ENCODE peak calls at places on chromosomes 4 and X, in ten cellular contexts. One of them, this sample, is unnamed.

GRCh38 chrX:1124531-1124930 is 87.9 kb downstream of the CRLF2 start:
- DNase-seq in WERI-Rb-1: no peak
- DNase-seq in astrocyte of the spinal cord: no peak
- DNase-seq in activated T-cell treated with anti-CD3 and anti-CD28 coated beads for 1 hour: no peak
- DNase-seq in activated T-helper 2 cell treated with anti-CD3 and anti-CD28 coated beads, Interferon-gamma antibody, Interleukin-2, Interleukin-4, amounts not matched to agents 10 μg/mL and 5 μg/mL and 100 μg/mL, durations not matched to agents 14 hours and 24 hours and 36 hours: no peak
- DNase-seq in activated naive CD4-positive, alpha-beta T cell treated with anti-CD3 and anti-CD28 coated beads for 36 hours: no peak
- DNase-seq in activated CD4-positive, CD25-positive, alpha-beta regulatory T cell treated with anti-CD3 and anti-CD28 coated beads, Interleukin-2, amount 50 U/mL, for 72 hours: no peak
- DNase-seq in T1000: no peak
- DNase-seq in GM04504: no peak
- DNase-seq in activated T-helper 1 cell treated with anti-CD3 and anti-CD28 coated beads, Interleukin-2, amount 50 U/mL, for 16 hours: no peak
- DNase-seq in this sample: no peak

GRCh38 chr4:148226341-148226740 is 215.9 kb downstream of the NR3C2 start:
- DNase-seq in activated T-helper 1 cell treated with anti-CD3 and anti-CD28 coated beads, Interleukin-2, amount 50 U/mL, for 16 hours: no peak
- DNase-seq in activated naive CD4-positive, alpha-beta T cell treated with anti-CD3 and anti-CD28 coated beads for 36 hours: no peak
- DNase-seq in activated CD4-positive, CD25-positive, alpha-beta regulatory T cell treated with anti-CD3 and anti-CD28 coated beads, Interleukin-2, amount 50 U/mL, for 72 hours: no peak
- DNase-seq in WERI-Rb-1: no peak
- DNase-seq in T1000: no peak
- DNase-seq in activated T-cell treated with anti-CD3 and anti-CD28 coated beads for 1 hour: no peak
- DNase-seq in activated T-helper 2 cell treated with anti-CD3 and anti-CD28 coated beads, Interferon-gamma antibody, Interleukin-2, Interleukin-4, amounts not matched to agents 10 μg/mL and 5 μg/mL and 100 μg/mL, durations not matched to agents 14 hours and 24 hours and 36 hours: no peak
- DNase-seq in GM04504: no peak
- DNase-seq in astrocyte of the spinal cord: no peak
- DNase-seq in this sample: no peak

GRCh38 chr4:72377491-72378194 is 191.4 kb downstream of the ADAMTS3 start:
- DNase-seq in activated T-cell treated with anti-CD3 and anti-CD28 coated beads for 1 hour: no peak
- DNase-seq in activated T-helper 2 cell treated with anti-CD3 and anti-CD28 coated beads, Interferon-gamma antibody, Interleukin-2, Interleukin-4, amounts not matched to agents 10 μg/mL and 5 μg/mL and 100 μg/mL, durations not matched to agents 14 hours and 24 hours and 36 hours: no peak
- DNase-seq in activated CD4-positive, CD25-positive, alpha-beta regulatory T cell treated with anti-CD3 and anti-CD28 coated beads, Interleukin-2, amount 50 U/mL, for 72 hours: no peak
- DNase-seq in GM04504: no peak
- DNase-seq in activated T-helper 1 cell treated with anti-CD3 and anti-CD28 coated beads, Interleukin-2, amount 50 U/mL, for 16 hours: no peak
- DNase-seq in T1000: no peak
- DNase-seq in WERI-Rb-1: no peak
- DNase-seq in astrocyte of the spinal cord: no peak
- DNase-seq in activated naive CD4-positive, alpha-beta T cell treated with anti-CD3 and anti-CD28 coated beads for 36 hours: no peak
- DNase-seq in this sample: no peak

GRCh38 chr4:158729716-158730559 is 6.7 kb upstream of the PPID start:
- DNase-seq in GM04504: no peak
- DNase-seq in WERI-Rb-1: peak; percentile 80
- DNase-seq in activated T-helper 2 cell treated with anti-CD3 and anti-CD28 coated beads, Interferon-gamma antibody, Interleukin-2, Interleukin-4, amounts not matched to agents 10 μg/mL and 5 μg/mL and 100 μg/mL, durations not matched to agents 14 hours and 24 hours and 36 hours: peak; percentile 28
- DNase-seq in T1000: no peak
- DNase-seq in activated naive CD4-positive, alpha-beta T cell treated with anti-CD3 and anti-CD28 coated beads for 36 hours: peak; percentile 73
- DNase-seq in activated T-helper 1 cell treated with anti-CD3 and anti-CD28 coated beads, Interleukin-2, amount 50 U/mL, for 16 hours: no peak
- DNase-seq in astrocyte of the spinal cord: peak; percentile 73
- DNase-seq in activated CD4-positive, CD25-positive, alpha-beta regulatory T cell treated with anti-CD3 and anti-CD28 coated beads, Interleukin-2, amount 50 U/mL, for 72 hours: no peak
- DNase-seq in activated T-cell treated with anti-CD3 and anti-CD28 coated beads for 1 hour: peak; percentile 42
- DNase-seq in this sample: peak; percentile 28

GRCh38 chrX:145190801-145191389 is 56.4 kb upstream of the SPANXN1 start:
- DNase-seq in activated T-cell treated with anti-CD3 and anti-CD28 coated beads for 1 hour: no peak
- DNase-seq in activated CD4-positive, CD25-positive, alpha-beta regulatory T cell treated with anti-CD3 and anti-CD28 coated beads, Interleukin-2, amount 50 U/mL, for 72 hours: no peak
- DNase-seq in activated naive CD4-positive, alpha-beta T cell treated with anti-CD3 and anti-CD28 coated beads for 36 hours: no peak
- DNase-seq in T1000: no peak
- DNase-seq in activated T-helper 1 cell treated with anti-CD3 and anti-CD28 coated beads, Interleukin-2, amount 50 U/mL, for 16 hours: no peak
- DNase-seq in astrocyte of the spinal cord: no peak
- DNase-seq in activated T-helper 2 cell treated with anti-CD3 and anti-CD28 coated beads, Interferon-gamma antibody, Interleukin-2, Interleukin-4, amounts not matched to agents 10 μg/mL and 5 μg/mL and 100 μg/mL, durations not matched to agents 14 hours and 24 hours and 36 hours: no peak
- DNase-seq in WERI-Rb-1: no peak
- DNase-seq in GM04504: no peak
- DNase-seq in this sample: no peak

GRCh38 chr4:145938618-145939177 is at the start of gene ZNF827:
- DNase-seq in T1000: no peak
- DNase-seq in activated T-helper 1 cell treated with anti-CD3 and anti-CD28 coated beads, Interleukin-2, amount 50 U/mL, for 16 hours: peak; percentile 43
- DNase-seq in activated T-helper 2 cell treated with anti-CD3 and anti-CD28 coated beads, Interferon-gamma antibody, Interleukin-2, Interleukin-4, amounts not matched to agents 10 μg/mL and 5 μg/mL and 100 μg/mL, durations not matched to agents 14 hours and 24 hours and 36 hours: peak; percentile 65
- DNase-seq in WERI-Rb-1: peak; percentile 68
- DNase-seq in activated T-cell treated with anti-CD3 and anti-CD28 coated beads for 1 hour: peak; percentile 39
- DNase-seq in GM04504: peak; percentile 50
- DNase-seq in activated CD4-positive, CD25-positive, alpha-beta regulatory T cell treated with anti-CD3 and anti-CD28 coated beads, Interleukin-2, amount 50 U/mL, for 72 hours: peak; percentile 51
- DNase-seq in activated naive CD4-positive, alpha-beta T cell treated with anti-CD3 and anti-CD28 coated beads for 36 hours: peak; percentile 78
- DNase-seq in astrocyte of the spinal cord: peak; percentile 78
- DNase-seq in this sample: peak; percentile 26

GRCh38 chrX:30153881-30154260 is 61.5 kb upstream of the MAGEB2 start:
- DNase-seq in activated T-cell treated with anti-CD3 and anti-CD28 coated beads for 1 hour: no peak
- DNase-seq in activated T-helper 1 cell treated with anti-CD3 and anti-CD28 coated beads, Interleukin-2, amount 50 U/mL, for 16 hours: no peak
- DNase-seq in activated naive CD4-positive, alpha-beta T cell treated with anti-CD3 and anti-CD28 coated beads for 36 hours: no peak
- DNase-seq in activated CD4-positive, CD25-positive, alpha-beta regulatory T cell treated with anti-CD3 and anti-CD28 coated beads, Interleukin-2, amount 50 U/mL, for 72 hours: no peak
- DNase-seq in T1000: no peak
- DNase-seq in GM04504: peak; percentile 35
- DNase-seq in activated T-helper 2 cell treated with anti-CD3 and anti-CD28 coated beads, Interferon-gamma antibody, Interleukin-2, Interleukin-4, amounts not matched to agents 10 μg/mL and 5 μg/mL and 100 μg/mL, durations not matched to agents 14 hours and 24 hours and 36 hours: no peak
- DNase-seq in astrocyte of the spinal cord: peak; percentile 8
- DNase-seq in WERI-Rb-1: no peak
- DNase-seq in this sample: no peak

GRCh38 chr4:118869808-118870342 is 18.8 kb upstream of the SYNPO2 start:
- DNase-seq in GM04504: no peak
- DNase-seq in activated T-helper 2 cell treated with anti-CD3 and anti-CD28 coated beads, Interferon-gamma antibody, Interleukin-2, Interleukin-4, amounts not matched to agents 10 μg/mL and 5 μg/mL and 100 μg/mL, durations not matched to agents 14 hours and 24 hours and 36 hours: no peak
- DNase-seq in WERI-Rb-1: no peak
- DNase-seq in T1000: no peak
- DNase-seq in astrocyte of the spinal cord: peak; percentile 41
- DNase-seq in activated CD4-positive, CD25-positive, alpha-beta regulatory T cell treated with anti-CD3 and anti-CD28 coated beads, Interleukin-2, amount 50 U/mL, for 72 hours: no peak
- DNase-seq in activated T-cell treated with anti-CD3 and anti-CD28 coated beads for 1 hour: no peak
- DNase-seq in activated naive CD4-positive, alpha-beta T cell treated with anti-CD3 and anti-CD28 coated beads for 36 hours: no peak
- DNase-seq in activated T-helper 1 cell treated with anti-CD3 and anti-CD28 coated beads, Interleukin-2, amount 50 U/mL, for 16 hours: no peak
- DNase-seq in this sample: no peak

GRCh38 chr4:20592666-20593065 is 107.6 kb upstream of the PACRGL start:
- DNase-seq in activated T-helper 2 cell treated with anti-CD3 and anti-CD28 coated beads, Interferon-gamma antibody, Interleukin-2, Interleukin-4, amounts not matched to agents 10 μg/mL and 5 μg/mL and 100 μg/mL, durations not matched to agents 14 hours and 24 hours and 36 hours: no peak
- DNase-seq in astrocyte of the spinal cord: no peak
- DNase-seq in GM04504: no peak
- DNase-seq in T1000: no peak
- DNase-seq in activated CD4-positive, CD25-positive, alpha-beta regulatory T cell treated with anti-CD3 and anti-CD28 coated beads, Interleukin-2, amount 50 U/mL, for 72 hours: no peak
- DNase-seq in activated T-cell treated with anti-CD3 and anti-CD28 coated beads for 1 hour: no peak
- DNase-seq in WERI-Rb-1: no peak
- DNase-seq in activated naive CD4-positive, alpha-beta T cell treated with anti-CD3 and anti-CD28 coated beads for 36 hours: no peak
- DNase-seq in activated T-helper 1 cell treated with anti-CD3 and anti-CD28 coated beads, Interleukin-2, amount 50 U/mL, for 16 hours: no peak
- DNase-seq in this sample: no peak

GRCh38 chr4:48767055-48767454 is 13.0 kb downstream of the FRYL start:
- DNase-seq in T1000: no peak
- DNase-seq in activated T-helper 1 cell treated with anti-CD3 and anti-CD28 coated beads, Interleukin-2, amount 50 U/mL, for 16 hours: no peak
- DNase-seq in GM04504: no peak
- DNase-seq in activated naive CD4-positive, alpha-beta T cell treated with anti-CD3 and anti-CD28 coated beads for 36 hours: no peak
- DNase-seq in activated T-cell treated with anti-CD3 and anti-CD28 coated beads for 1 hour: no peak
- DNase-seq in activated CD4-positive, CD25-positive, alpha-beta regulatory T cell treated with anti-CD3 and anti-CD28 coated beads, Interleukin-2, amount 50 U/mL, for 72 hours: no peak
- DNase-seq in astrocyte of the spinal cord: no peak
- DNase-seq in activated T-helper 2 cell treated with anti-CD3 and anti-CD28 coated beads, Interferon-gamma antibody, Interleukin-2, Interleukin-4, amounts not matched to agents 10 μg/mL and 5 μg/mL and 100 μg/mL, durations not matched to agents 14 hours and 24 hours and 36 hours: no peak
- DNase-seq in WERI-Rb-1: no peak
- DNase-seq in this sample: no peak

GRCh38 chrX:141176586-141177451 is at the start of gene LDOC1:
- DNase-seq in WERI-Rb-1: no peak
- DNase-seq in GM04504: peak; percentile 44
- DNase-seq in activated CD4-positive, CD25-positive, alpha-beta regulatory T cell treated with anti-CD3 and anti-CD28 coated beads, Interleukin-2, amount 50 U/mL, for 72 hours: peak; percentile 52
- DNase-seq in astrocyte of the spinal cord: peak; percentile 78
- DNase-seq in T1000: peak; percentile 82
- DNase-seq in activated T-helper 2 cell treated with anti-CD3 and anti-CD28 coated beads, Interferon-gamma antibody, Interleukin-2, Interleukin-4, amounts not matched to agents 10 μg/mL and 5 μg/mL and 100 μg/mL, durations not matched to agents 14 hours and 24 hours and 36 hours: peak; percentile 47
- DNase-seq in activated T-cell treated with anti-CD3 and anti-CD28 coated beads for 1 hour: peak; percentile 61
- DNase-seq in activated naive CD4-positive, alpha-beta T cell treated with anti-CD3 and anti-CD28 coated beads for 36 hours: peak; percentile 78
- DNase-seq in activated T-helper 1 cell treated with anti-CD3 and anti-CD28 coated beads, Interleukin-2, amount 50 U/mL, for 16 hours: peak; percentile 28
- DNase-seq in this sample: no peak

GRCh38 chrX:118928126-118928525 is 46.3 kb upstream of the LONRF3 start:
- DNase-seq in WERI-Rb-1: no peak
- DNase-seq in GM04504: no peak
- DNase-seq in activated T-helper 1 cell treated with anti-CD3 and anti-CD28 coated beads, Interleukin-2, amount 50 U/mL, for 16 hours: no peak
- DNase-seq in activated naive CD4-positive, alpha-beta T cell treated with anti-CD3 and anti-CD28 coated beads for 36 hours: no peak
- DNase-seq in activated T-helper 2 cell treated with anti-CD3 and anti-CD28 coated beads, Interferon-gamma antibody, Interleukin-2, Interleukin-4, amounts not matched to agents 10 μg/mL and 5 μg/mL and 100 μg/mL, durations not matched to agents 14 hours and 24 hours and 36 hours: no peak
- DNase-seq in T1000: no peak
- DNase-seq in activated CD4-positive, CD25-positive, alpha-beta regulatory T cell treated with anti-CD3 and anti-CD28 coated beads, Interleukin-2, amount 50 U/mL, for 72 hours: no peak
- DNase-seq in activated T-cell treated with anti-CD3 and anti-CD28 coated beads for 1 hour: no peak
- DNase-seq in astrocyte of the spinal cord: peak; percentile 4
- DNase-seq in this sample: no peak

GRCh38 chr4:103204114-103204513 is 6.0 kb upstream of the CENPE start:
- DNase-seq in activated T-cell treated with anti-CD3 and anti-CD28 coated beads for 1 hour: no peak
- DNase-seq in WERI-Rb-1: no peak
- DNase-seq in activated T-helper 1 cell treated with anti-CD3 and anti-CD28 coated beads, Interleukin-2, amount 50 U/mL, for 16 hours: no peak
- DNase-seq in activated CD4-positive, CD25-positive, alpha-beta regulatory T cell treated with anti-CD3 and anti-CD28 coated beads, Interleukin-2, amount 50 U/mL, for 72 hours: no peak
- DNase-seq in T1000: no peak
- DNase-seq in activated T-helper 2 cell treated with anti-CD3 and anti-CD28 coated beads, Interferon-gamma antibody, Interleukin-2, Interleukin-4, amounts not matched to agents 10 μg/mL and 5 μg/mL and 100 μg/mL, durations not matched to agents 14 hours and 24 hours and 36 hours: no peak
- DNase-seq in GM04504: no peak
- DNase-seq in activated naive CD4-positive, alpha-beta T cell treated with anti-CD3 and anti-CD28 coated beads for 36 hours: no peak
- DNase-seq in astrocyte of the spinal cord: peak; percentile 22
- DNase-seq in this sample: no peak

GRCh38 chr4:60682901-60683300 is 517.2 kb upstream of the ADGRL3 start:
- DNase-seq in activated T-cell treated with anti-CD3 and anti-CD28 coated beads for 1 hour: no peak
- DNase-seq in WERI-Rb-1: no peak
- DNase-seq in GM04504: peak; percentile 36
- DNase-seq in activated CD4-positive, CD25-positive, alpha-beta regulatory T cell treated with anti-CD3 and anti-CD28 coated beads, Interleukin-2, amount 50 U/mL, for 72 hours: no peak
- DNase-seq in activated T-helper 1 cell treated with anti-CD3 and anti-CD28 coated beads, Interleukin-2, amount 50 U/mL, for 16 hours: no peak
- DNase-seq in astrocyte of the spinal cord: peak; percentile 71
- DNase-seq in activated T-helper 2 cell treated with anti-CD3 and anti-CD28 coated beads, Interferon-gamma antibody, Interleukin-2, Interleukin-4, amounts not matched to agents 10 μg/mL and 5 μg/mL and 100 μg/mL, durations not matched to agents 14 hours and 24 hours and 36 hours: no peak
- DNase-seq in T1000: no peak
- DNase-seq in activated naive CD4-positive, alpha-beta T cell treated with anti-CD3 and anti-CD28 coated beads for 36 hours: no peak
- DNase-seq in this sample: no peak

GRCh38 chrX:121365572-121366161 is 318.3 kb downstream of the GLUD2 start:
- DNase-seq in T1000: no peak
- DNase-seq in activated T-helper 1 cell treated with anti-CD3 and anti-CD28 coated beads, Interleukin-2, amount 50 U/mL, for 16 hours: no peak
- DNase-seq in activated naive CD4-positive, alpha-beta T cell treated with anti-CD3 and anti-CD28 coated beads for 36 hours: no peak
- DNase-seq in GM04504: no peak
- DNase-seq in activated T-helper 2 cell treated with anti-CD3 and anti-CD28 coated beads, Interferon-gamma antibody, Interleukin-2, Interleukin-4, amounts not matched to agents 10 μg/mL and 5 μg/mL and 100 μg/mL, durations not matched to agents 14 hours and 24 hours and 36 hours: no peak
- DNase-seq in activated CD4-positive, CD25-positive, alpha-beta regulatory T cell treated with anti-CD3 and anti-CD28 coated beads, Interleukin-2, amount 50 U/mL, for 72 hours: no peak
- DNase-seq in astrocyte of the spinal cord: no peak
- DNase-seq in activated T-cell treated with anti-CD3 and anti-CD28 coated beads for 1 hour: no peak
- DNase-seq in WERI-Rb-1: no peak
- DNase-seq in this sample: no peak

GRCh38 chrX:22339459-22339858 is 66.7 kb downstream of the CBLL2 start:
- DNase-seq in activated T-cell treated with anti-CD3 and anti-CD28 coated beads for 1 hour: no peak
- DNase-seq in activated T-helper 1 cell treated with anti-CD3 and anti-CD28 coated beads, Interleukin-2, amount 50 U/mL, for 16 hours: no peak
- DNase-seq in activated naive CD4-positive, alpha-beta T cell treated with anti-CD3 and anti-CD28 coated beads for 36 hours: no peak
- DNase-seq in T1000: no peak
- DNase-seq in astrocyte of the spinal cord: no peak
- DNase-seq in GM04504: no peak
- DNase-seq in WERI-Rb-1: no peak
- DNase-seq in activated T-helper 2 cell treated with anti-CD3 and anti-CD28 coated beads, Interferon-gamma antibody, Interleukin-2, Interleukin-4, amounts not matched to agents 10 μg/mL and 5 μg/mL and 100 μg/mL, durations not matched to agents 14 hours and 24 hours and 36 hours: no peak
- DNase-seq in activated CD4-positive, CD25-positive, alpha-beta regulatory T cell treated with anti-CD3 and anti-CD28 coated beads, Interleukin-2, amount 50 U/mL, for 72 hours: no peak
- DNase-seq in this sample: no peak

GRCh38 chrX:54950730-54951375 is 30.2 kb downstream of the TRO start:
- DNase-seq in GM04504: no peak
- DNase-seq in activated T-cell treated with anti-CD3 and anti-CD28 coated beads for 1 hour: no peak
- DNase-seq in activated CD4-positive, CD25-positive, alpha-beta regulatory T cell treated with anti-CD3 and anti-CD28 coated beads, Interleukin-2, amount 50 U/mL, for 72 hours: no peak
- DNase-seq in activated naive CD4-positive, alpha-beta T cell treated with anti-CD3 and anti-CD28 coated beads for 36 hours: no peak
- DNase-seq in activated T-helper 1 cell treated with anti-CD3 and anti-CD28 coated beads, Interleukin-2, amount 50 U/mL, for 16 hours: no peak
- DNase-seq in T1000: no peak
- DNase-seq in activated T-helper 2 cell treated with anti-CD3 and anti-CD28 coated beads, Interferon-gamma antibody, Interleukin-2, Interleukin-4, amounts not matched to agents 10 μg/mL and 5 μg/mL and 100 μg/mL, durations not matched to agents 14 hours and 24 hours and 36 hours: no peak
- DNase-seq in astrocyte of the spinal cord: no peak
- DNase-seq in WERI-Rb-1: no peak
- DNase-seq in this sample: no peak

GRCh38 chr4:57110635-57111546 is 706 bp upstream of the IGFBP7 start:
- DNase-seq in GM04504: no peak
- DNase-seq in activated T-helper 2 cell treated with anti-CD3 and anti-CD28 coated beads, Interferon-gamma antibody, Interleukin-2, Interleukin-4, amounts not matched to agents 10 μg/mL and 5 μg/mL and 100 μg/mL, durations not matched to agents 14 hours and 24 hours and 36 hours: no peak
- DNase-seq in activated naive CD4-positive, alpha-beta T cell treated with anti-CD3 and anti-CD28 coated beads for 36 hours: no peak
- DNase-seq in activated T-helper 1 cell treated with anti-CD3 and anti-CD28 coated beads, Interleukin-2, amount 50 U/mL, for 16 hours: no peak
- DNase-seq in activated CD4-positive, CD25-positive, alpha-beta regulatory T cell treated with anti-CD3 and anti-CD28 coated beads, Interleukin-2, amount 50 U/mL, for 72 hours: no peak
- DNase-seq in WERI-Rb-1: peak; percentile 22
- DNase-seq in activated T-cell treated with anti-CD3 and anti-CD28 coated beads for 1 hour: no peak
- DNase-seq in T1000: no peak
- DNase-seq in astrocyte of the spinal cord: peak; percentile 83
- DNase-seq in this sample: peak; percentile 36

GRCh38 chr4:88672987-88673386 is 24.6 kb downstream of the NAP1L5 start:
- DNase-seq in activated T-cell treated with anti-CD3 and anti-CD28 coated beads for 1 hour: no peak
- DNase-seq in activated T-helper 2 cell treated with anti-CD3 and anti-CD28 coated beads, Interferon-gamma antibody, Interleukin-2, Interleukin-4, amounts not matched to agents 10 μg/mL and 5 μg/mL and 100 μg/mL, durations not matched to agents 14 hours and 24 hours and 36 hours: no peak
- DNase-seq in astrocyte of the spinal cord: peak; percentile 56
- DNase-seq in GM04504: no peak
- DNase-seq in T1000: peak; percentile 5
- DNase-seq in activated naive CD4-positive, alpha-beta T cell treated with anti-CD3 and anti-CD28 coated beads for 36 hours: peak; percentile 62
- DNase-seq in activated CD4-positive, CD25-positive, alpha-beta regulatory T cell treated with anti-CD3 and anti-CD28 coated beads, Interleukin-2, amount 50 U/mL, for 72 hours: no peak
- DNase-seq in activated T-helper 1 cell treated with anti-CD3 and anti-CD28 coated beads, Interleukin-2, amount 50 U/mL, for 16 hours: no peak
- DNase-seq in WERI-Rb-1: peak; percentile 28
- DNase-seq in this sample: no peak

GRCh38 chr4:2662598-2662997 is 93.5 kb downstream of the TNIP2 start:
- DNase-seq in T1000: no peak
- DNase-seq in astrocyte of the spinal cord: peak; percentile 62
- DNase-seq in activated T-helper 2 cell treated with anti-CD3 and anti-CD28 coated beads, Interferon-gamma antibody, Interleukin-2, Interleukin-4, amounts not matched to agents 10 μg/mL and 5 μg/mL and 100 μg/mL, durations not matched to agents 14 hours and 24 hours and 36 hours: no peak
- DNase-seq in activated naive CD4-positive, alpha-beta T cell treated with anti-CD3 and anti-CD28 coated beads for 36 hours: no peak
- DNase-seq in activated T-helper 1 cell treated with anti-CD3 and anti-CD28 coated beads, Interleukin-2, amount 50 U/mL, for 16 hours: no peak
- DNase-seq in activated T-cell treated with anti-CD3 and anti-CD28 coated beads for 1 hour: no peak
- DNase-seq in WERI-Rb-1: no peak
- DNase-seq in GM04504: peak; percentile 81
- DNase-seq in activated CD4-positive, CD25-positive, alpha-beta regulatory T cell treated with anti-CD3 and anti-CD28 coated beads, Interleukin-2, amount 50 U/mL, for 72 hours: no peak
- DNase-seq in this sample: no peak

GRCh38 chr4:100311181-100311580 is 120.9 kb upstream of the DDIT4L start:
- DNase-seq in T1000: no peak
- DNase-seq in activated T-helper 1 cell treated with anti-CD3 and anti-CD28 coated beads, Interleukin-2, amount 50 U/mL, for 16 hours: no peak
- DNase-seq in activated T-helper 2 cell treated with anti-CD3 and anti-CD28 coated beads, Interferon-gamma antibody, Interleukin-2, Interleukin-4, amounts not matched to agents 10 μg/mL and 5 μg/mL and 100 μg/mL, durations not matched to agents 14 hours and 24 hours and 36 hours: no peak
- DNase-seq in WERI-Rb-1: peak; percentile 26
- DNase-seq in activated CD4-positive, CD25-positive, alpha-beta regulatory T cell treated with anti-CD3 and anti-CD28 coated beads, Interleukin-2, amount 50 U/mL, for 72 hours: no peak
- DNase-seq in activated T-cell treated with anti-CD3 and anti-CD28 coated beads for 1 hour: no peak
- DNase-seq in activated naive CD4-positive, alpha-beta T cell treated with anti-CD3 and anti-CD28 coated beads for 36 hours: no peak
- DNase-seq in GM04504: no peak
- DNase-seq in astrocyte of the spinal cord: no peak
- DNase-seq in this sample: no peak

GRCh38 chrX:19630776-19631707 is 115.7 kb upstream of the MAP3K15 start:
- DNase-seq in activated T-cell treated with anti-CD3 and anti-CD28 coated beads for 1 hour: no peak
- DNase-seq in activated naive CD4-positive, alpha-beta T cell treated with anti-CD3 and anti-CD28 coated beads for 36 hours: no peak
- DNase-seq in GM04504: no peak
- DNase-seq in activated T-helper 2 cell treated with anti-CD3 and anti-CD28 coated beads, Interferon-gamma antibody, Interleukin-2, Interleukin-4, amounts not matched to agents 10 μg/mL and 5 μg/mL and 100 μg/mL, durations not matched to agents 14 hours and 24 hours and 36 hours: no peak
- DNase-seq in WERI-Rb-1: peak; percentile 16
- DNase-seq in activated CD4-positive, CD25-positive, alpha-beta regulatory T cell treated with anti-CD3 and anti-CD28 coated beads, Interleukin-2, amount 50 U/mL, for 72 hours: no peak
- DNase-seq in activated T-helper 1 cell treated with anti-CD3 and anti-CD28 coated beads, Interleukin-2, amount 50 U/mL, for 16 hours: no peak
- DNase-seq in T1000: no peak
- DNase-seq in astrocyte of the spinal cord: no peak
- DNase-seq in this sample: no peak

GRCh38 chrX:75784689-75785491 is at the start of gene MAGEE2:
- DNase-seq in GM04504: no peak
- DNase-seq in WERI-Rb-1: no peak
- DNase-seq in activated CD4-positive, CD25-positive, alpha-beta regulatory T cell treated with anti-CD3 and anti-CD28 coated beads, Interleukin-2, amount 50 U/mL, for 72 hours: no peak
- DNase-seq in activated T-helper 2 cell treated with anti-CD3 and anti-CD28 coated beads, Interferon-gamma antibody, Interleukin-2, Interleukin-4, amounts not matched to agents 10 μg/mL and 5 μg/mL and 100 μg/mL, durations not matched to agents 14 hours and 24 hours and 36 hours: no peak
- DNase-seq in activated naive CD4-positive, alpha-beta T cell treated with anti-CD3 and anti-CD28 coated beads for 36 hours: peak; percentile 47
- DNase-seq in activated T-helper 1 cell treated with anti-CD3 and anti-CD28 coated beads, Interleukin-2, amount 50 U/mL, for 16 hours: no peak
- DNase-seq in T1000: no peak
- DNase-seq in astrocyte of the spinal cord: no peak
- DNase-seq in activated T-cell treated with anti-CD3 and anti-CD28 coated beads for 1 hour: no peak
- DNase-seq in this sample: no peak

GRCh38 chr4:177583000-177583399 is 140.8 kb upstream of the AGA start:
- DNase-seq in activated T-helper 1 cell treated with anti-CD3 and anti-CD28 coated beads, Interleukin-2, amount 50 U/mL, for 16 hours: no peak
- DNase-seq in T1000: no peak
- DNase-seq in activated T-helper 2 cell treated with anti-CD3 and anti-CD28 coated beads, Interferon-gamma antibody, Interleukin-2, Interleukin-4, amounts not matched to agents 10 μg/mL and 5 μg/mL and 100 μg/mL, durations not matched to agents 14 hours and 24 hours and 36 hours: no peak
- DNase-seq in activated T-cell treated with anti-CD3 and anti-CD28 coated beads for 1 hour: no peak
- DNase-seq in GM04504: no peak
- DNase-seq in activated naive CD4-positive, alpha-beta T cell treated with anti-CD3 and anti-CD28 coated beads for 36 hours: no peak
- DNase-seq in astrocyte of the spinal cord: no peak
- DNase-seq in activated CD4-positive, CD25-positive, alpha-beta regulatory T cell treated with anti-CD3 and anti-CD28 coated beads, Interleukin-2, amount 50 U/mL, for 72 hours: no peak
- DNase-seq in WERI-Rb-1: no peak
- DNase-seq in this sample: no peak

GRCh38 chrX:45360571-45360970 is 159.9 kb upstream of the DIPK2B start:
- DNase-seq in WERI-Rb-1: no peak
- DNase-seq in astrocyte of the spinal cord: no peak
- DNase-seq in T1000: no peak
- DNase-seq in activated T-helper 1 cell treated with anti-CD3 and anti-CD28 coated beads, Interleukin-2, amount 50 U/mL, for 16 hours: no peak
- DNase-seq in activated naive CD4-positive, alpha-beta T cell treated with anti-CD3 and anti-CD28 coated beads for 36 hours: no peak
- DNase-seq in activated T-helper 2 cell treated with anti-CD3 and anti-CD28 coated beads, Interferon-gamma antibody, Interleukin-2, Interleukin-4, amounts not matched to agents 10 μg/mL and 5 μg/mL and 100 μg/mL, durations not matched to agents 14 hours and 24 hours and 36 hours: no peak
- DNase-seq in GM04504: no peak
- DNase-seq in activated T-cell treated with anti-CD3 and anti-CD28 coated beads for 1 hour: no peak
- DNase-seq in activated CD4-positive, CD25-positive, alpha-beta regulatory T cell treated with anti-CD3 and anti-CD28 coated beads, Interleukin-2, amount 50 U/mL, for 72 hours: no peak
- DNase-seq in this sample: no peak

GRCh38 chr4:88138561-88138960 is 19.9 kb downstream of the ABCG2 start:
- DNase-seq in activated T-helper 2 cell treated with anti-CD3 and anti-CD28 coated beads, Interferon-gamma antibody, Interleukin-2, Interleukin-4, amounts not matched to agents 10 μg/mL and 5 μg/mL and 100 μg/mL, durations not matched to agents 14 hours and 24 hours and 36 hours: no peak
- DNase-seq in T1000: no peak
- DNase-seq in activated T-helper 1 cell treated with anti-CD3 and anti-CD28 coated beads, Interleukin-2, amount 50 U/mL, for 16 hours: no peak
- DNase-seq in GM04504: peak; percentile 74
- DNase-seq in activated naive CD4-positive, alpha-beta T cell treated with anti-CD3 and anti-CD28 coated beads for 36 hours: no peak
- DNase-seq in activated T-cell treated with anti-CD3 and anti-CD28 coated beads for 1 hour: no peak
- DNase-seq in WERI-Rb-1: no peak
- DNase-seq in astrocyte of the spinal cord: peak; percentile 59
- DNase-seq in activated CD4-positive, CD25-positive, alpha-beta regulatory T cell treated with anti-CD3 and anti-CD28 coated beads, Interleukin-2, amount 50 U/mL, for 72 hours: no peak
- DNase-seq in this sample: no peak

GRCh38 chr4:37051111-37051510 is 193.4 kb upstream of the NWD2 start:
- DNase-seq in activated T-helper 1 cell treated with anti-CD3 and anti-CD28 coated beads, Interleukin-2, amount 50 U/mL, for 16 hours: no peak
- DNase-seq in activated T-helper 2 cell treated with anti-CD3 and anti-CD28 coated beads, Interferon-gamma antibody, Interleukin-2, Interleukin-4, amounts not matched to agents 10 μg/mL and 5 μg/mL and 100 μg/mL, durations not matched to agents 14 hours and 24 hours and 36 hours: no peak
- DNase-seq in activated CD4-positive, CD25-positive, alpha-beta regulatory T cell treated with anti-CD3 and anti-CD28 coated beads, Interleukin-2, amount 50 U/mL, for 72 hours: no peak
- DNase-seq in activated T-cell treated with anti-CD3 and anti-CD28 coated beads for 1 hour: no peak
- DNase-seq in astrocyte of the spinal cord: no peak
- DNase-seq in activated naive CD4-positive, alpha-beta T cell treated with anti-CD3 and anti-CD28 coated beads for 36 hours: no peak
- DNase-seq in GM04504: no peak
- DNase-seq in T1000: no peak
- DNase-seq in WERI-Rb-1: no peak
- DNase-seq in this sample: no peak